ENCODE peak calls at places on chromosomes 5 and 9, in five cellular contexts. K is sigmoid colon, X is esophagus muscularis mucosa, D is stomach, T is K562. B is an unnamed sample. For H3K36me3, the result is how much of the 10 kb centered on the place peaks cover.

GRCh38 chr9:133892193-133892920 is 99.8 kb downstream of the VAV2 start:
- DNase-seq in T (no peak), D (no peak), K (no peak), X (no peak), B (no peak)

GRCh38 chr5:66246621-66247020 is 102.5 kb downstream of the SREK1 start:
- DNase-seq in K (no peak), T (no peak), D (no peak), X (peak), B (no peak)

GRCh38 chr5:30561771-30562170 is 631.7 kb upstream of the CDH6 start:
- DNase-seq in K (no peak), D (no peak), T (no peak), X (no peak), B (no peak)

GRCh38 chr5:54523534-54523933 is 6.0 kb downstream of the SNX18 start:
- DNase-seq in D (no peak), X (no peak), K (no peak), T (no peak), B (no peak)

GRCh38 chr9:7146582-7146981 is 388.8 kb downstream of the KDM4C start:
- DNase-seq in D (no peak), K (no peak), T (no peak), X (peak), B (no peak)

GRCh38 chr5:158942217-158942616 is 157.5 kb downstream of the EBF1 start:
- DNase-seq in T (no peak), D (no peak), X (no peak), K (no peak), B (no peak)

GRCh38 chr5:115472601-115473000 is 72.0 kb downstream of the FEM1C start:
- DNase-seq in D (no peak), K (no peak), X (no peak), T (no peak), B (no peak)

GRCh38 chr9:75130621-75131020 is 42.3 kb downstream of the OSTF1 start:
- DNase-seq in T (no peak), D (no peak), K (no peak), X (no peak), B (no peak)

GRCh38 chr5:35853652-35854051 is 3.0 kb upstream of the IL7R start:
- DNase-seq in X (no peak), D (no peak), T (no peak), K (no peak), B (no peak)

GRCh38 chr5:157180374-157181264 is at the start of gene ITK:
- DNase-seq in T (no peak), K (no peak), D (no peak), X (peak), B (no peak)

GRCh38 chr5:11390369-11390768 is 513.9 kb downstream of the CTNND2 start:
- DNase-seq in X (no peak), D (no peak), K (no peak), T (no peak), B (no peak)

GRCh38 chr5:157328277-157328912 is 62.5 kb downstream of the CYFIP2 start:
- DNase-seq in X (no peak), K (peak), T (peak), D (peak), B (no peak)

GRCh38 chr9:125463926-125464325 is 202.3 kb downstream of the GAPVD1 start:
- DNase-seq in T (no peak), D (no peak), K (no peak), X (no peak), B (no peak)

GRCh38 chr5:124887223-124887622 is 140.8 kb upstream of the ZNF608 start:
- DNase-seq in D (no peak), X (no peak), T (no peak), K (no peak), B (no peak)

GRCh38 chr5:132490484-132491367 is at the start of gene IRF1:
- DNase-seq in D (peak), K (peak), T (peak), X (peak), B (peak)

GRCh38 chr5:156477196-156477595 is 150.2 kb downstream of the SGCD start:
- DNase-seq in D (no peak), K (no peak), T (no peak), X (no peak), B (no peak)

GRCh38 chr9:135901826-135902225 is 5.5 kb downstream of the CAMSAP1 start:
- DNase-seq in X (no peak), D (no peak), T (no peak), K (no peak), B (no peak)

GRCh38 chr5:149583394-149583793 is 2.1 kb downstream of the ARHGEF37 start:
- DNase-seq in D (peak), X (no peak), K (no peak), T (no peak), B (no peak)

GRCh38 chr9:71744754-71745521 is 23.4 kb downstream of the CEMIP2 start:
- DNase-seq in K (no peak), D (no peak), X (no peak), T (no peak), B (no peak)
- H3K36me3 ChIP-seq in K (under half), D (half or more), X (under half), T (under half), B (under half)

DNA sequence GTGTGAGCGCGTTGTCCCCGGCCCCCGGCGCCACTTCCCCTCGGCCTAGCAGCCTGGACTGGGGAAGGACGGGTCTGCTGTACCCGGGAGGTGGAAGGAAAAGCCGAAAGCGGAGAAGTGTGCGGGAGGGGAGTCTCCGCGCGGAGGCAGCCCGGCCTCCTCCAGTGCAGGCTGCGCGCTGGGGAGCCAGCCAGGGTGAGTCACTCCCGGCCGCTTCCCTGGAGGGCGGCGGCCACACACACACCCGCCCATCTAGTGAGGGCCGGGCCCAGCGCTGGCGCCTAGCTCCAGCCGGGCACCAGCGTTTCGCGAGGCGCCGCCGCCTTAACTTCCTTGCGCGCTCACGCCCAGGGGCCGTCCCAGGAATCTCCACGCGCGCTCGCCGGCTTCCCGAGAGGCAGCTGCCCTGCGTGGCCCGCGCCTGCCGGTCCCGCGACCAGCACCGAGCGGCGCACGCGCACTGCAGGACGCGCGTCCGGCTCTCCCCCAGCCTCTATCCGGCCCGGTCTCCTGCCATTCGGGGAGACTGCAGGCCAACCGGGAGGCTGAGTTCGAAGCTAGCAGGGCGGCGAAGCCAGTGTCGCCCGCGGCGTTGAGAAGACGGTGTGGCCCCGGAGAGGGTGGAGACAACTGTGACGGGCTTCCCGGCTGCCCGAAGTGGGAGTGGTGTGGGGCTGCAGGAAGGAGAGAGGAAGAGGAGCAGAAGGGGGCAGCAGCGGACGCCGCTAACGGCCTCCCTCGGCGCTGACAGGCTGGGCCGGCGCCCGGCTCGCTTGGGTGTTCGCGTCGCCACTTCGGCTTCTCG is at the start of gene JAK2:
- DNase-seq in D (peak), X (peak), T (peak), K (peak), B (peak)
- TF ChIP-seq CTCF in D (peak), X (peak), T (peak), K (no peak), B (peak)

DNA sequence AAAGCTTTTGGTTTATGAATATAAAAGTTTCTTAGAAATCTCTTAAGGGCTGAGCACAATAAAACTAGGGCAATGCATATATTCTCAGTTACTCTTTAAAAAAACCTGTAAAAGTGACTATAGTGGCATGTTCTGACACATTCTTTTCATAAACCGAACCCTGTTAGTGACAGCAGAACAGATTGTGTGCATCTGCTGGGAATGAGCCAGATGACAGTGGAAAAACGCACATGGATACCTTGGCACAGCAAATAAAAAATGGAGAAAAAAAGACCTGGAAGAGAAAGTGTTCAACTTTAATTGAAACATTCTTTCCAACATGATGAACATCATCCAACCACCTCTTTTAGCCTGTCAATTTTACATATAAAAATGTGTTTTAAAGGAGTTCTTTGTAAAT is 12.7 kb downstream of the MEF2C start:
- DNase-seq in T (no peak), K (no peak), X (no peak), D (no peak), B (no peak)
- TF ChIP-seq EP300 in T (no peak), K (no peak), X (no peak), D (no peak), B (no peak)

GRCh38 chr5:174436805-174437204 is 287.6 kb upstream of the MSX2 start:
- DNase-seq in X (peak), K (no peak), T (no peak), D (no peak), B (no peak)

GRCh38 chr5:174430940-174431339 is 293.4 kb upstream of the MSX2 start:
- DNase-seq in T (no peak), K (no peak), X (peak), D (no peak), B (no peak)

GRCh38 chr5:174431504-174431903 is 292.9 kb upstream of the MSX2 start:
- DNase-seq in X (no peak), K (no peak), D (no peak), T (no peak), B (no peak)

GRCh38 chr5:174428895-174429294 is 295.5 kb upstream of the MSX2 start:
- DNase-seq in T (no peak), X (peak), K (no peak), D (no peak), B (no peak)

DNA sequence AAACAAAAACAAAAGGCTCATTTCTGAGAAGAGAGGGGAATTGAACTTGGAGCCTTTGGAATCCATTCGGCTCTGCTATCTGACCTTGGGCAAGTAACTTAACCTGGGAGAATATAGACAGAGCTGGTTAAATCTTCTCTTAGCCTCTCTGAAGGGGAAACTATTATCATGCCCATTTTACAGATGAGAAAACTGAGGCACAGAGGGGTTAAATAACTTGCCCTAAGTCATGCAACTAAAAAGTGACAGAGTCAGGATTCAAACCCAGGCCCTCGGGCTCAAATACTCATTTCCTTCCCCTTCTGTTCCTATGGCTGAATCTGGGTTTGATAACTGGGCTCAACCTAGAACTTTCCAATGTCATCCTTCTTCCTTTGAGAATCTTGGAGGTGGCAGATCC is 291.3 kb upstream of the MSX2 start:
- DNase-seq in X (peak), D (no peak), K (no peak), T (no peak), B (no peak)
- H3K36me3 ChIP-seq in X (under half), D (under half), K (under half), T (under half), B (under half)

DNA sequence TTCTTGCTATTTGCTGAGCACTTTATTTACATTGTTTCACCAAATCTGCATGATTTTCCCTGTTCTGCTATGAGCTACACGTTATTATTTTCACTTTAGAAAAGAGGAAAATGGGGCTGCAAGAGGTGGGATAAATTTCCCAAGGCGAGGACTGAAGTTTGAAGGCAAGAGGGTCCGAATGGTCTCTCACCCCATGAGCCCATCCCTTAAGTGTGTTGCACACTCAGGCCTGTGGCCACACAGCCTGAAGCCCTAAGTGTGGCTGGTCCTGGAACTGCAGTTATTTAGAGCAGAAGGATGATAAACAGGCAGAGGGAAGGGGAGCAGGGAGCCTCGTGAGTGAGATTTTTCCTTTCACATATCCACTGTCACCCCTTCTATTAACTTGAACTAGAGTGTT is 7.8 kb downstream of the PDE8B start:
- DNase-seq in K (no peak), D (no peak), X (no peak), T (no peak), B (no peak)
- TF ChIP-seq CTCF in K (no peak), D (no peak), X (no peak), T (no peak), B (no peak)

DNA sequence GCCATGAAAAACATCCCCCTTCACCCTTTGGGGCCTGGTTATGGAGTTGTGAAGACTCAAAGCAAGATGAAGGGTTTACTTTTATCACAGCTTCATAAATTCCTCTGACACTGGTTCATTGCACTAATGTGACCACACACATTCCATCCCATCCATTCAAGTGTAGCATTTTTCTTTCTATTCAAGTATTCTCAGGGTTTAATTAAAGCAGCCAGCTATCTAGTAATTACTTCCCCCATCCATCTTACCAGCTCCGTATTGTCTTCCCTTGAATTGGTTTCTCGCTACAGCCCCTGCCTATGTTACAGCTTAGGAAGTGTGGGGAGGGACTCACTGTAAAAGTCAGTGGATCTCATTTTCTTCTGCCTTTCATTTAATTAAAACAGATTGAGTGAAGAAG is 387.0 kb upstream of the RFX3 start:
- DNase-seq in X (no peak), D (no peak), T (no peak), K (no peak), B (no peak)
- TF ChIP-seq EP300 in X (no peak), D (no peak), T (no peak), K (no peak), B (no peak)

DNA sequence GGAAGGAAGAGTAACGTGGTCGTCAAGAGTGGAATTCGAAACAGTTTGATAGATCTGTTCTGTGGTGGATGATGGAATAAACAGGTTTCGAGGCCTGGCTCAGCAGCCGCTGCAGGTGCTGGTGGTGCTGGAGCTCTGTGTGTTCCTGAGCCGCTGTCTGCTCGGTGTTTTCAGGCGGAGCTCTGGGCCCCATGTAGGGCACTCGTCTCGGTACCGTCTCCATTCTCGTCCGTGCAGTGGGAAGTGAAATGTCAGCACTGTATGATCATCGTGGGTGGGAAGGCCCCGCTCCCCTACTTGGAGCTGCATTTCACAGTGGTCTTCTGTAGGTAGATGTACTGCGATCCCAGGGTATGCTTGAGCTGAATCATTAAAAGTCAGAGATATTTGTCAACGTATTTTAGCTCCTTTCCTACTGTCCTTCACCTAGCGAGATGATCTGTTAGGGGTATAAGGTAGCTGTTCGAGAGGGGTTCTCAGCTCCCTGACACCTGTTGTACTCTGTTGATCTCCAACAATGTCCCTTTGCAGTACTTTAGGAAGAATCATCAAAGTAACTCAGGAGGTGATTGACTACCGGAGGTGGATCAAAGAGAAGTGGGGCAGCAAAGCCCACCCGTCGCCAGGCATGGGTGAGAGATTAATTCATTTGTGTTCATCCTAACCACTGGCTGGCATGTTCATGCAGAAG is 35.9 kb downstream of the TENT4A start:
- DNase-seq in D (no peak), K (peak), T (no peak), X (no peak), B (no peak)
- H3K36me3 ChIP-seq in D (half or more), K (under half), T (half or more), X (half or more), B (under half)

DNA sequence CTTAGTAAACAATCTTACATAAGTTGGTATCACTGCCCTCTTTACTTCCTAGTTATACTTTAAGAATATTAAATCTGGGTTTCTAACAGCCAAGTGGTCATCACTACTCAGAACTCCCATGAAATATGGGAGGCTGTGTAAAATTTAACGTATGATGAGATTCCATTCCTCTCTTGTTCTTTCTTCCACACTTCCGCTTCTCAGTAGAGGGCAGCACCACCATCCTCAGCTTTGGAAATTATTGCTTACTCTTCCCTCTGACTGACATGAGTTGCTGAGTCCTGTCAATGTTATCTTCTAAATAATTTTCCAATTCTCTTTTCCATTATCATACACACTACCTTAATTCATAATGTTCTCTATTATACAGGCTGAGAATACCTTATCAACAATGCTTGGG is 194.0 kb downstream of the RFX3 start:
- DNase-seq in D (no peak), T (no peak), K (no peak), X (no peak), B (no peak)
- TF ChIP-seq CTCF in D (peak), T (peak), K (no peak), X (no peak), B (peak)

B was measured in tibial nerve.